ENCODE peak calls at places on chromosomes 3 and 15, in six cellular contexts. Q is sigmoid colon, N is GM12878, X is endothelial cell of umbilical vein, H is GM23338, F is suprapubic skin. R is an unnamed sample.

GRCh38 chr3:131242201-131242600 is 139.4 kb upstream of the NUDT16 start:
- DNase-seq in Q (no peak), N (no peak), F (no peak), H (no peak), X (no peak), R (no peak)

GRCh38 chr3:135229018-135229495 is 434.0 kb downstream of the EPHB1 start:
- DNase-seq in X (no peak), N (no peak), F (no peak), Q (no peak), H (peak; percentile 57), R (no peak)

GRCh38 chr3:35200056-35200455 is 439.3 kb upstream of the ARPP21 start:
- DNase-seq in H (no peak), N (no peak), X (peak; percentile 44), Q (no peak), F (no peak), R (no peak)

GRCh38 chr15:28991236-28992171 is 105.7 kb downstream of the APBA2 start:
- DNase-seq in N (no peak), H (no peak), X (no peak), F (no peak), Q (no peak), R (no peak)

GRCh38 chr3:119276657-119277056 is 17.5 kb upstream of the ARHGAP31 start:
- DNase-seq in X (no peak), F (no peak), Q (no peak), H (no peak), N (no peak), R (no peak)

GRCh38 chr15:84681822-84682221 is 23.8 kb upstream of the NMB start:
- DNase-seq in F (no peak), N (no peak), H (no peak), Q (no peak), X (peak; percentile 18), R (no peak)

GRCh38 chr3:135865554-135865953 is 100.0 kb upstream of the PPP2R3A start:
- DNase-seq in H (no peak), N (no peak), Q (no peak), X (no peak), F (no peak), R (no peak)

GRCh38 chr15:74490339-74490689 is 29.4 kb upstream of the UBL7 start:
- DNase-seq in F (no peak), Q (no peak), H (no peak), X (no peak), N (no peak), R (no peak)

GRCh38 chr15:77542491-77543001 is 90.2 kb downstream of the LINGO1 start:
- DNase-seq in H (no peak), Q (peak; percentile 62), F (no peak), X (no peak), N (no peak), R (no peak)

GRCh38 chr3:100993309-100993708 is at the start of gene ABI3BP:
- DNase-seq in H (no peak), Q (peak; percentile 93), X (peak; percentile 91), F (peak; percentile 83), N (no peak), R (no peak)

GRCh38 chr3:120625199-120625598 is 29.1 kb downstream of the NDUFB4 start:
- DNase-seq in Q (no peak), N (no peak), X (peak; percentile 12), H (no peak), F (no peak), R (no peak)

GRCh38 chr3:2078821-2079220 is 19.8 kb upstream of the CNTN4 start:
- DNase-seq in X (no peak), N (no peak), F (no peak), H (no peak), Q (no peak), R (no peak)

GRCh38 chr3:178436773-178437172 is 99.5 kb upstream of the KCNMB2 start:
- DNase-seq in Q (no peak), F (no peak), N (no peak), X (peak; percentile 44), H (peak; percentile 66), R (no peak)

GRCh38 chr3:7520059-7520458 is 659.1 kb downstream of the GRM7 start:
- DNase-seq in Q (no peak), N (no peak), F (no peak), H (no peak), X (no peak), R (no peak)

GRCh38 chr3:69239063-69239462 is 116.7 kb upstream of the LMOD3 start:
- DNase-seq in X (peak; percentile 79), Q (no peak), H (peak; percentile 50), N (no peak), F (no peak), R (no peak)

GRCh38 chr15:62363913-62364312 is 198.8 kb upstream of the C2CD4B start:
- DNase-seq in H (no peak), X (no peak), F (no peak), N (no peak), Q (no peak), R (no peak)

GRCh38 chr3:101803152-101803782 is 24.3 kb downstream of the NXPE3 start:
- DNase-seq in Q (peak; percentile 67), H (peak; percentile 81), F (no peak), N (no peak), X (peak; percentile 55), R (no peak)

DNA sequence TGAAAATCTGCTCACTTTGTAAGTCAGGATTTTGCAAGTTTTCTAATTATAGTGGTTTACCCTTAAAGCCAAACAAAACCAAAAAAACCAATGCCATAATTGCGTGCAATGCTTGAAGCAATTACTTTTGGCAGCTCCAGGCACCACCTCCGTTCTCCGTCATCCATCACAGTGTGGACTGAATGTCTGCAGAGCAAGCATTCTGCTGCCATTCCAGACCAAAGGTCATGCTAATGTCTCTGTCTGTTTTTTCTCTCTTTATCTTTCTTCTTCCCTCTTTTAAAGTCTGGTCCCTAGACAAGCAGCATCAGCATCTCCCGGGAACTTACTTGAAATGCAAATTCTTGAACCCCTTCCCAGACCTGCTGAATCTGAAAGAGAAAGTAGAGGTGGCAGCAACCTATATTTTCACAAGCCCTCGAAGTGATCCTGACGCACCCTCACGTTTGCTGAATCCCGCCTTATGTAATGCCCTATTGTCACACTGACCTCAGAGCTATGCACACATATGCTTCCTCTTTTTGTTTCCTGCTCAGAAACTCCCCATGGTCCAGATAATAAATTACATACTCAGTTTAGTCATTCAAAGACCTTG is 297.3 kb upstream of the PROK2 start:
- DNase-seq in X (peak; percentile 42), Q (no peak), F (no peak), N (peak; percentile 80), H (no peak), R (no peak)
- TF ChIP-seq POLR2AphosphoS5 in X (no peak), Q (no peak), F (no peak), N (no peak), H (no peak), R (peak; percentile 65)

DNA sequence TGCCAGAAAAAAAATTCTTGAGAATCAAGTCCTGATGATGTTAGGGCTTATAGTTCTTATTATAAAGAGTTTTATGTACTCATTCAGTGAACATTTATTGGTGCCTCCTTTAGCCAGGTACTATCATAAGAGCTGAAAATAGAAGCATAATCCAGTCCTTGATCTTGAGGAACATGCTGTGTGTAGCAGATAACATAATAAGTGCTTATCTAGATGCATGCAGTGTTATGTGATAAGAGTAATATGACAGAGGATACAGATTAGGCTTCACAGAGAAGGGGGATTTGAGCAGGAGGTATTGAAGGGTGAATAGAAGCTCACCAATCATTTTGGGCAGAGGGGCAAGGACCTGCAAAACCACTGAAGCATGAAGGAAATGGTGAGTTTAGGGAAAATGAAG is 1.1 kb downstream of the CCR2 start:
- DNase-seq in X (no peak), N (no peak), F (no peak), H (no peak), Q (no peak), R (no peak)
- H3K4me3 ChIP-seq in X (no peak overlapping the region), N (no peak overlapping the region), F (no peak overlapping the region), H (no peak overlapping the region), Q (no peak overlapping the region), R (no peak overlapping the region)

GRCh38 chr3:103851793-103852192 is 1417.0 kb downstream of the ZPLD1 start:
- DNase-seq in H (no peak), X (no peak), Q (no peak), N (no peak), F (no peak), R (no peak)
- TF ChIP-seq POLR2AphosphoS5 in H (no peak), X (no peak), Q (no peak), N (no peak), F (no peak), R (no peak)

GRCh38 chr3:127000128-127000527 is 17.2 kb downstream of the PLXNA1 start:
- DNase-seq in X (no peak), F (no peak), Q (no peak), H (no peak), N (no peak), R (no peak)

GRCh38 chr3:127003175-127003555 is 20.2 kb downstream of the PLXNA1 start:
- DNase-seq in Q (no peak), X (no peak), H (no peak), F (no peak), N (no peak), R (no peak)

GRCh38 chr3:127000792-127001191 is 17.9 kb downstream of the PLXNA1 start:
- DNase-seq in Q (no peak), X (no peak), F (no peak), H (no peak), N (no peak), R (no peak)

GRCh38 chr3:127002195-127003174 is 19.6 kb downstream of the PLXNA1 start:
- DNase-seq in H (peak; percentile 95), X (peak; percentile 83), N (no peak), F (peak; percentile 91), Q (peak; percentile 93), R (peak; percentile 81)

DNA sequence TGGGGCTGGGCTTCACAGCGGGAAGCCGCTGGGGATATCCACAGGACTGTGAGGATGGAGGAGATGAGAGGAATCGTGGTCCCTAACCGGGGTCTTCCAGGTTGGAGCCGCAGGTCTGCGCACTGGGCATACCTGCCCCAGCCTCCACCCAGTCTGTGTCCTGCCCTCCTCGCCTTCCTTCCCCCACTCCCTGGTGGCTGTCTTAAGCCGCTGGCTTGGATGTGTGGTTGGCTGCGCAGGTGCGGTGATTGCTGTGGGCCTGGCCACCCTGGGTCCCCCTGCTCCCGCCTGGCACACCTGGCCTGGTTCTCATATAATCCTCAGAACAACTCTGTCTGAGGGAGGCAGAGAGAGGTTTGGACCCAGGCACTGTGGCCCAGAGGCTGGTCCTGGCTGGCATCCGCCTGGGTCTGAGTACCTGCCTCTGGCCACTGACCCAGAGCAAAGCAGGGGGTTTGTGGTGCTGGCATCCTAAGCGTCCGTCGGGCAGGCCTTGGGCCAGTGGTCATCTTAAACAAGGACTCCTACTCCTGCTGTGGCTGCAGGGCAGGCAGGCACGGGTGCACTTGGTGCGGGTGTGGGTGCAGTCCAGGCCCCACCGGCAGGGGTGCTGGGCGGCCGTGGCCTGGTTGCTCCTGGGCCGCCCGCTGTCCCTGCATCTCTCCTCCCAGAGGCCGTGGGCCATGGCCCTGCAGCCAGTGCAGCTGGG is 18.7 kb downstream of the PLXNA1 start:
- DNase-seq in F (no peak), X (no peak), Q (peak; percentile 72), N (no peak), H (no peak), R (no peak)
- H3K4me3 ChIP-seq in F (peak overlapping the region; percentile 6), X (no peak overlapping the region), Q (no peak overlapping the region), N (no peak overlapping the region), H (peak overlapping the region; percentile 40), R (peak overlapping the region; percentile 51)